ENCODE peak calls at places on chromosome 18, in seven cellular contexts. One of them, this sample, is unnamed.

GRCh38 chr18:72128649-72129048 is 415.5 kb downstream of the CBLN2 start:
- DNase-seq in heart left ventricle: no peak
- DNase-seq in lung: no peak
- DNase-seq in fibroblast of lung: no peak
- DNase-seq in neural crest cell: no peak
- DNase-seq in effector memory CD8-positive, alpha-beta T cell: no peak
- DNase-seq in HT1080: no peak
- DNase-seq in this sample: no peak

GRCh38 chr18:76354348-76354747 is 140.7 kb downstream of the ZNF516 start:
- DNase-seq in heart left ventricle: no peak
- DNase-seq in lung: no peak
- DNase-seq in effector memory CD8-positive, alpha-beta T cell: no peak
- DNase-seq in HT1080: peak; percentile 22
- DNase-seq in fibroblast of lung: peak; percentile 81
- DNase-seq in neural crest cell: no peak
- DNase-seq in this sample: no peak

GRCh38 chr18:23845988-23846630 is 156.9 kb downstream of the LAMA3 start:
- DNase-seq in effector memory CD8-positive, alpha-beta T cell: no peak
- DNase-seq in lung: no peak
- DNase-seq in heart left ventricle: no peak
- DNase-seq in HT1080: no peak
- DNase-seq in fibroblast of lung: no peak
- DNase-seq in neural crest cell: no peak
- DNase-seq in this sample: no peak

GRCh38 chr18:67590571-67591141 is 74.1 kb upstream of the DSEL start:
- DNase-seq in HT1080: peak; percentile 15
- DNase-seq in lung: no peak
- DNase-seq in heart left ventricle: no peak
- DNase-seq in effector memory CD8-positive, alpha-beta T cell: no peak
- DNase-seq in fibroblast of lung: peak; percentile 53
- DNase-seq in neural crest cell: no peak
- DNase-seq in this sample: no peak

GRCh38 chr18:8828798-8829197 is 123.4 kb downstream of the MTCL1 start:
- DNase-seq in neural crest cell: no peak
- DNase-seq in effector memory CD8-positive, alpha-beta T cell: no peak
- DNase-seq in heart left ventricle: no peak
- DNase-seq in fibroblast of lung: no peak
- DNase-seq in HT1080: no peak
- DNase-seq in lung: peak; percentile 71
- DNase-seq in this sample: no peak

GRCh38 chr18:32906506-32907214 is 133.8 kb upstream of the KLHL14 start:
- DNase-seq in fibroblast of lung: no peak
- DNase-seq in neural crest cell: no peak
- DNase-seq in lung: no peak
- DNase-seq in HT1080: peak; percentile 4
- DNase-seq in heart left ventricle: no peak
- DNase-seq in effector memory CD8-positive, alpha-beta T cell: no peak
- DNase-seq in this sample: no peak

GRCh38 chr18:74534150-74534969 is at the start of gene CNDP1:
- DNase-seq in HT1080: no peak
- DNase-seq in lung: no peak
- DNase-seq in fibroblast of lung: no peak
- DNase-seq in heart left ventricle: no peak
- DNase-seq in effector memory CD8-positive, alpha-beta T cell: no peak
- DNase-seq in neural crest cell: no peak
- DNase-seq in this sample: no peak

GRCh38 chr18:47754311-47755101 is 176.0 kb downstream of the SMAD2 start:
- DNase-seq in heart left ventricle: no peak
- DNase-seq in neural crest cell: peak; percentile 71
- DNase-seq in fibroblast of lung: no peak
- DNase-seq in HT1080: peak; percentile 50
- DNase-seq in lung: no peak
- DNase-seq in effector memory CD8-positive, alpha-beta T cell: peak; percentile 24
- DNase-seq in this sample: no peak

GRCh38 chr18:48455555-48456478 is 46.6 kb upstream of the ZBTB7C start:
- DNase-seq in neural crest cell: no peak
- DNase-seq in lung: no peak
- DNase-seq in HT1080: peak; percentile 98
- DNase-seq in effector memory CD8-positive, alpha-beta T cell: peak; percentile 18
- DNase-seq in fibroblast of lung: peak; percentile 87
- DNase-seq in heart left ventricle: no peak
- DNase-seq in this sample: no peak

GRCh38 chr18:39788395-39788794 is 2166.6 kb upstream of the PIK3C3 start:
- DNase-seq in fibroblast of lung: no peak
- DNase-seq in effector memory CD8-positive, alpha-beta T cell: no peak
- DNase-seq in lung: no peak
- DNase-seq in neural crest cell: no peak
- DNase-seq in HT1080: peak; percentile 18
- DNase-seq in heart left ventricle: no peak
- DNase-seq in this sample: no peak

GRCh38 chr18:70423988-70424387 is 135.1 kb downstream of the SOCS6 start:
- DNase-seq in lung: peak; percentile 39
- DNase-seq in heart left ventricle: no peak
- DNase-seq in fibroblast of lung: no peak
- DNase-seq in effector memory CD8-positive, alpha-beta T cell: no peak
- DNase-seq in HT1080: no peak
- DNase-seq in neural crest cell: no peak
- DNase-seq in this sample: no peak

GRCh38 chr18:770583-770961 is 41.5 kb downstream of the YES1 start:
- DNase-seq in HT1080: no peak
- DNase-seq in lung: no peak
- DNase-seq in heart left ventricle: no peak
- DNase-seq in effector memory CD8-positive, alpha-beta T cell: no peak
- DNase-seq in neural crest cell: no peak
- DNase-seq in fibroblast of lung: no peak
- DNase-seq in this sample: no peak

GRCh38 chr18:71326826-71327225 is 1038.0 kb downstream of the SOCS6 start:
- DNase-seq in heart left ventricle: no peak
- DNase-seq in neural crest cell: no peak
- DNase-seq in effector memory CD8-positive, alpha-beta T cell: no peak
- DNase-seq in lung: no peak
- DNase-seq in fibroblast of lung: no peak
- DNase-seq in HT1080: no peak
- DNase-seq in this sample: no peak

GRCh38 chr18:395481-396250 is 104.8 kb downstream of the COLEC12 start:
- DNase-seq in heart left ventricle: no peak
- DNase-seq in lung: no peak
- DNase-seq in HT1080: peak; percentile 21
- DNase-seq in effector memory CD8-positive, alpha-beta T cell: no peak
- DNase-seq in neural crest cell: no peak
- DNase-seq in fibroblast of lung: peak; percentile 71
- DNase-seq in this sample: no peak

GRCh38 chr18:42752921-42753320 is 362.6 kb downstream of the RIT2 start:
- DNase-seq in effector memory CD8-positive, alpha-beta T cell: no peak
- DNase-seq in HT1080: no peak
- DNase-seq in heart left ventricle: no peak
- DNase-seq in neural crest cell: no peak
- DNase-seq in fibroblast of lung: no peak
- DNase-seq in lung: no peak
- DNase-seq in this sample: no peak

GRCh38 chr18:66473882-66474281 is 130.0 kb downstream of the CDH19 start:
- DNase-seq in heart left ventricle: no peak
- DNase-seq in effector memory CD8-positive, alpha-beta T cell: no peak
- DNase-seq in lung: no peak
- DNase-seq in HT1080: no peak
- DNase-seq in neural crest cell: no peak
- DNase-seq in fibroblast of lung: no peak
- DNase-seq in this sample: no peak

GRCh38 chr18:3256693-3257626 is 5.0 kb upstream of the MYL12B start:
- DNase-seq in effector memory CD8-positive, alpha-beta T cell: no peak
- DNase-seq in neural crest cell: no peak
- DNase-seq in fibroblast of lung: no peak
- DNase-seq in lung: no peak
- DNase-seq in HT1080: peak; percentile 9
- DNase-seq in heart left ventricle: no peak
- DNase-seq in this sample: no peak

GRCh38 chr18:79925656-79925979 is 25.8 kb downstream of the SLC66A2 start:
- DNase-seq in effector memory CD8-positive, alpha-beta T cell: no peak
- DNase-seq in HT1080: no peak
- DNase-seq in lung: no peak
- DNase-seq in neural crest cell: no peak
- DNase-seq in heart left ventricle: no peak
- DNase-seq in fibroblast of lung: no peak
- DNase-seq in this sample: no peak

GRCh38 chr18:79519751-79520472 is 124.2 kb downstream of the NFATC1 start:
- DNase-seq in neural crest cell: no peak
- DNase-seq in effector memory CD8-positive, alpha-beta T cell: no peak
- DNase-seq in lung: no peak
- DNase-seq in heart left ventricle: peak; percentile 36
- DNase-seq in fibroblast of lung: peak; percentile 6
- DNase-seq in HT1080: no peak
- DNase-seq in this sample: no peak

GRCh38 chr18:35771172-35771571 is 189.6 kb downstream of the GALNT1 start:
- DNase-seq in heart left ventricle: no peak
- DNase-seq in effector memory CD8-positive, alpha-beta T cell: no peak
- DNase-seq in HT1080: no peak
- DNase-seq in neural crest cell: no peak
- DNase-seq in fibroblast of lung: no peak
- DNase-seq in lung: no peak
- DNase-seq in this sample: no peak

GRCh38 chr18:23779696-23780303 is 90.5 kb downstream of the LAMA3 start:
- DNase-seq in heart left ventricle: no peak
- DNase-seq in neural crest cell: no peak
- DNase-seq in fibroblast of lung: no peak
- DNase-seq in HT1080: peak; percentile 70
- DNase-seq in lung: no peak
- DNase-seq in effector memory CD8-positive, alpha-beta T cell: no peak
- DNase-seq in this sample: no peak

GRCh38 chr18:47968006-47968676 is 37.7 kb upstream of the SMAD2 start:
- DNase-seq in HT1080: peak; percentile 13
- DNase-seq in lung: no peak
- DNase-seq in neural crest cell: no peak
- DNase-seq in effector memory CD8-positive, alpha-beta T cell: no peak
- DNase-seq in fibroblast of lung: no peak
- DNase-seq in heart left ventricle: no peak
- DNase-seq in this sample: no peak

GRCh38 chr18:24937624-24938285 is 414.2 kb downstream of the ZNF521 start:
- DNase-seq in fibroblast of lung: no peak
- DNase-seq in heart left ventricle: no peak
- DNase-seq in effector memory CD8-positive, alpha-beta T cell: no peak
- DNase-seq in HT1080: no peak
- DNase-seq in lung: no peak
- DNase-seq in neural crest cell: no peak
- DNase-seq in this sample: no peak

GRCh38 chr18:77103181-77103875 is 29.3 kb downstream of the MBP start:
- DNase-seq in effector memory CD8-positive, alpha-beta T cell: no peak
- DNase-seq in HT1080: no peak
- DNase-seq in fibroblast of lung: peak; percentile 40
- DNase-seq in lung: no peak
- DNase-seq in neural crest cell: no peak
- DNase-seq in heart left ventricle: no peak
- DNase-seq in this sample: peak; percentile 43

GRCh38 chr18:23071285-23071684 is 64.0 kb upstream of the CABLES1 start:
- DNase-seq in neural crest cell: no peak
- DNase-seq in HT1080: peak; percentile 92
- DNase-seq in effector memory CD8-positive, alpha-beta T cell: peak; percentile 81
- DNase-seq in lung: peak; percentile 38
- DNase-seq in fibroblast of lung: no peak
- DNase-seq in heart left ventricle: no peak
- DNase-seq in this sample: peak; percentile 15